ENCODE peak calls at places on chromosomes 11 and 22, in ten cellular contexts. One of them, this sample, is unnamed. For H3K9me3, the result is how much of the 10 kb centered on the place peaks cover.

GRCh38 chr11:364991-365390 is 4.3 kb upstream of the B4GALNT4 start:
- DNase-seq in lower lobe of right lung: no peak
- DNase-seq in effector memory CD4-positive, alpha-beta T cell: no peak
- DNase-seq in A549: no peak
- DNase-seq in heart left ventricle: no peak
- DNase-seq in OCI-LY7: no peak
- DNase-seq in CD8-positive, alpha-beta memory T cell: no peak
- DNase-seq in Peyer's patch: no peak
- DNase-seq in IMR-90: no peak
- DNase-seq in A673: no peak
- DNase-seq in this sample: no peak

GRCh38 chr11:44886765-44887164 is 63.9 kb downstream of the TP53I11 start:
- DNase-seq in heart left ventricle: no peak
- DNase-seq in OCI-LY7: no peak
- DNase-seq in A673: no peak
- DNase-seq in Peyer's patch: no peak
- DNase-seq in CD8-positive, alpha-beta memory T cell: no peak
- DNase-seq in IMR-90: peak
- DNase-seq in effector memory CD4-positive, alpha-beta T cell: no peak
- DNase-seq in lower lobe of right lung: no peak
- DNase-seq in A549: no peak
- DNase-seq in this sample: no peak

GRCh38 chr22:42649261-42650056 is at the start of gene CYB5R3:
- DNase-seq in A673: peak
- DNase-seq in heart left ventricle: peak
- DNase-seq in lower lobe of right lung: peak
- DNase-seq in Peyer's patch: peak
- DNase-seq in CD8-positive, alpha-beta memory T cell: peak
- DNase-seq in IMR-90: peak
- DNase-seq in effector memory CD4-positive, alpha-beta T cell: peak
- DNase-seq in OCI-LY7: peak
- DNase-seq in A549: peak
- DNase-seq in this sample: no peak

GRCh38 chr11:76625787-76626186 is 44.8 kb downstream of the LRRC32 start:
- DNase-seq in Peyer's patch: no peak
- DNase-seq in A549: no peak
- DNase-seq in effector memory CD4-positive, alpha-beta T cell: no peak
- DNase-seq in CD8-positive, alpha-beta memory T cell: no peak
- DNase-seq in lower lobe of right lung: no peak
- DNase-seq in heart left ventricle: no peak
- DNase-seq in OCI-LY7: no peak
- DNase-seq in A673: no peak
- DNase-seq in IMR-90: no peak
- DNase-seq in this sample: no peak

GRCh38 chr11:116730568-116730967 is 42.2 kb downstream of the BUD13 start:
- DNase-seq in A673: no peak
- DNase-seq in lower lobe of right lung: no peak
- DNase-seq in A549: no peak
- DNase-seq in heart left ventricle: no peak
- DNase-seq in IMR-90: no peak
- DNase-seq in CD8-positive, alpha-beta memory T cell: no peak
- DNase-seq in OCI-LY7: no peak
- DNase-seq in effector memory CD4-positive, alpha-beta T cell: no peak
- DNase-seq in Peyer's patch: no peak
- DNase-seq in this sample: no peak

GRCh38 chr22:29305836-29306174 is 645 bp upstream of the GAS2L1 start:
- DNase-seq in OCI-LY7: no peak
- DNase-seq in Peyer's patch: no peak
- DNase-seq in A673: peak
- DNase-seq in IMR-90: no peak
- DNase-seq in heart left ventricle: no peak
- DNase-seq in lower lobe of right lung: no peak
- DNase-seq in A549: no peak
- DNase-seq in effector memory CD4-positive, alpha-beta T cell: no peak
- DNase-seq in CD8-positive, alpha-beta memory T cell: no peak
- DNase-seq in this sample: no peak

GRCh38 chr11:117638913-117639543 is 158.0 kb downstream of the DSCAML1 start:
- DNase-seq in lower lobe of right lung: no peak
- DNase-seq in heart left ventricle: no peak
- DNase-seq in OCI-LY7: no peak
- DNase-seq in CD8-positive, alpha-beta memory T cell: no peak
- DNase-seq in A549: no peak
- DNase-seq in effector memory CD4-positive, alpha-beta T cell: no peak
- DNase-seq in A673: no peak
- DNase-seq in Peyer's patch: no peak
- DNase-seq in IMR-90: no peak
- DNase-seq in this sample: no peak

GRCh38 chr22:23649071-23649501 is 17.0 kb upstream of the DRICH1 start:
- DNase-seq in A673: no peak
- DNase-seq in effector memory CD4-positive, alpha-beta T cell: no peak
- DNase-seq in IMR-90: no peak
- DNase-seq in A549: no peak
- DNase-seq in OCI-LY7: no peak
- DNase-seq in lower lobe of right lung: peak
- DNase-seq in CD8-positive, alpha-beta memory T cell: no peak
- DNase-seq in heart left ventricle: no peak
- DNase-seq in Peyer's patch: no peak
- DNase-seq in this sample: no peak

GRCh38 chr11:17294033-17294432 is 17.5 kb downstream of the NUCB2 start:
- DNase-seq in heart left ventricle: no peak
- DNase-seq in A549: no peak
- DNase-seq in CD8-positive, alpha-beta memory T cell: no peak
- DNase-seq in IMR-90: no peak
- DNase-seq in Peyer's patch: no peak
- DNase-seq in lower lobe of right lung: no peak
- DNase-seq in A673: no peak
- DNase-seq in effector memory CD4-positive, alpha-beta T cell: no peak
- DNase-seq in OCI-LY7: no peak
- DNase-seq in this sample: no peak

GRCh38 chr11:116948375-116948774 is 111.0 kb upstream of the APOA1 start:
- DNase-seq in IMR-90: peak
- DNase-seq in effector memory CD4-positive, alpha-beta T cell: no peak
- DNase-seq in A549: no peak
- DNase-seq in Peyer's patch: no peak
- DNase-seq in heart left ventricle: no peak
- DNase-seq in OCI-LY7: no peak
- DNase-seq in CD8-positive, alpha-beta memory T cell: no peak
- DNase-seq in lower lobe of right lung: no peak
- DNase-seq in A673: peak
- DNase-seq in this sample: no peak

GRCh38 chr11:20031155-20032001 is 128.9 kb downstream of the DBX1 start:
- DNase-seq in effector memory CD4-positive, alpha-beta T cell: no peak
- DNase-seq in Peyer's patch: no peak
- DNase-seq in A673: peak
- DNase-seq in CD8-positive, alpha-beta memory T cell: no peak
- DNase-seq in lower lobe of right lung: no peak
- DNase-seq in A549: no peak
- DNase-seq in OCI-LY7: no peak
- DNase-seq in heart left ventricle: no peak
- DNase-seq in IMR-90: peak
- DNase-seq in this sample: no peak

GRCh38 chr22:24968066-24968561 is 15.6 kb downstream of the KIAA1671 start:
- DNase-seq in Peyer's patch: no peak
- DNase-seq in A549: no peak
- DNase-seq in lower lobe of right lung: no peak
- DNase-seq in heart left ventricle: peak
- DNase-seq in A673: no peak
- DNase-seq in OCI-LY7: no peak
- DNase-seq in CD8-positive, alpha-beta memory T cell: no peak
- DNase-seq in IMR-90: no peak
- DNase-seq in effector memory CD4-positive, alpha-beta T cell: no peak
- DNase-seq in this sample: no peak

GRCh38 chr11:61058583-61059259 is 43.6 kb upstream of the CD5 start:
- DNase-seq in A549: no peak
- DNase-seq in heart left ventricle: no peak
- DNase-seq in CD8-positive, alpha-beta memory T cell: no peak
- DNase-seq in OCI-LY7: no peak
- DNase-seq in lower lobe of right lung: no peak
- DNase-seq in Peyer's patch: no peak
- DNase-seq in effector memory CD4-positive, alpha-beta T cell: no peak
- DNase-seq in A673: no peak
- DNase-seq in IMR-90: no peak
- DNase-seq in this sample: no peak

GRCh38 chr11:48043111-48043997 is 63.0 kb downstream of the PTPRJ start:
- DNase-seq in CD8-positive, alpha-beta memory T cell: no peak
- DNase-seq in A673: no peak
- DNase-seq in A549: no peak
- DNase-seq in IMR-90: no peak
- DNase-seq in lower lobe of right lung: no peak
- DNase-seq in effector memory CD4-positive, alpha-beta T cell: no peak
- DNase-seq in Peyer's patch: peak
- DNase-seq in heart left ventricle: no peak
- DNase-seq in OCI-LY7: peak
- DNase-seq in this sample: no peak

GRCh38 chr11:22830082-22830414 is 447 bp upstream of the SVIP start:
- DNase-seq in A673: no peak
- DNase-seq in heart left ventricle: no peak
- DNase-seq in OCI-LY7: no peak
- DNase-seq in Peyer's patch: no peak
- DNase-seq in IMR-90: no peak
- DNase-seq in lower lobe of right lung: no peak
- DNase-seq in A549: no peak
- DNase-seq in effector memory CD4-positive, alpha-beta T cell: no peak
- DNase-seq in CD8-positive, alpha-beta memory T cell: no peak
- DNase-seq in this sample: no peak
- H3K4me3 ChIP-seq in A673: peak
- H3K4me3 ChIP-seq in heart left ventricle: no peak
- H3K4me3 ChIP-seq in OCI-LY7: no peak
- H3K4me3 ChIP-seq in Peyer's patch: peak
- H3K4me3 ChIP-seq in IMR-90: peak
- H3K4me3 ChIP-seq in lower lobe of right lung: peak
- H3K4me3 ChIP-seq in A549: peak
- H3K4me3 ChIP-seq in effector memory CD4-positive, alpha-beta T cell: peak
- H3K4me3 ChIP-seq in CD8-positive, alpha-beta memory T cell: peak
- H3K4me3 ChIP-seq in this sample: no peak

GRCh38 chr11:59857444-59858434 is 8.5 kb downstream of the TCN1 start:
- DNase-seq in lower lobe of right lung: no peak
- DNase-seq in A673: peak
- DNase-seq in effector memory CD4-positive, alpha-beta T cell: no peak
- DNase-seq in CD8-positive, alpha-beta memory T cell: no peak
- DNase-seq in Peyer's patch: no peak
- DNase-seq in OCI-LY7: no peak
- DNase-seq in heart left ventricle: no peak
- DNase-seq in A549: peak
- DNase-seq in IMR-90: no peak
- DNase-seq in this sample: no peak
- H3K9me3 ChIP-seq in lower lobe of right lung: under half
- H3K9me3 ChIP-seq in A673: under half
- H3K9me3 ChIP-seq in effector memory CD4-positive, alpha-beta T cell: under half
- H3K9me3 ChIP-seq in CD8-positive, alpha-beta memory T cell: under half
- H3K9me3 ChIP-seq in Peyer's patch: under half
- H3K9me3 ChIP-seq in OCI-LY7: under half
- H3K9me3 ChIP-seq in heart left ventricle: under half
- H3K9me3 ChIP-seq in A549: under half
- H3K9me3 ChIP-seq in IMR-90: under half
- H3K9me3 ChIP-seq in this sample: under half

DNA sequence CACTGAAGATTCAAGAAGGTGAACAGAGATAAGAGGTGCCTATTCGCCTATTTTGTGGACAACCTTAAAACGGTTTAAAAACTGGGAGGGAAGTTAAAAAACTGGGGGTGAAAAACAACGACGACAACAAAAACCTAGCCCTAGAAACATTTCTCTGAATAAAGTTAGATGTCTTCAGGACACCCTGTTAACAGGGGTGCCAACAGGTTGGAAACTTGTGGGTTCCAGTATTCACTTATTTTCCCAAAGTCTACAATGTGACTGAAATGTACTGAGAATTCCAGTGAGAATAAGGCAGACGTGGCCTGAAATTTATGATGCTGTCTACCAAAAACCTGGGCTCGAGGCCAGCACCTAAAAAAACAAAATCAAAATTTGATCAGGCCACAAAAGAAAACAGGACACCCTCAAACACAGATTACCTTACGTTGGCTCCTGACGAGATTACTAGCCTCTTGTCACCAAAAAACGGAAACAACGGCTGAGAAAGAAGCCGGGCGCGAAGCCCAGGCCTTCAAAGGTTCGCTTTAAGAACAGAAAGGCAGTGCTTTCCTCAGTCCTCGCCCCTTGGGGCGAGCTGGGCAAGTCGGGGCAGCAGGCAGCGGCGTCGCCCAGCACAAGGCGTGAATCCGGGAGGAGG is 916 bp downstream of the CCDC90B start:
- DNase-seq in A549: no peak
- DNase-seq in A673: no peak
- DNase-seq in Peyer's patch: no peak
- DNase-seq in effector memory CD4-positive, alpha-beta T cell: no peak
- DNase-seq in CD8-positive, alpha-beta memory T cell: no peak
- DNase-seq in OCI-LY7: no peak
- DNase-seq in lower lobe of right lung: no peak
- DNase-seq in IMR-90: no peak
- DNase-seq in heart left ventricle: no peak
- DNase-seq in this sample: peak
- H3K4me3 ChIP-seq in A549: peak
- H3K4me3 ChIP-seq in A673: peak
- H3K4me3 ChIP-seq in Peyer's patch: peak
- H3K4me3 ChIP-seq in effector memory CD4-positive, alpha-beta T cell: peak
- H3K4me3 ChIP-seq in CD8-positive, alpha-beta memory T cell: peak
- H3K4me3 ChIP-seq in OCI-LY7: peak
- H3K4me3 ChIP-seq in lower lobe of right lung: peak
- H3K4me3 ChIP-seq in IMR-90: peak
- H3K4me3 ChIP-seq in heart left ventricle: peak
- H3K4me3 ChIP-seq in this sample: peak

DNA sequence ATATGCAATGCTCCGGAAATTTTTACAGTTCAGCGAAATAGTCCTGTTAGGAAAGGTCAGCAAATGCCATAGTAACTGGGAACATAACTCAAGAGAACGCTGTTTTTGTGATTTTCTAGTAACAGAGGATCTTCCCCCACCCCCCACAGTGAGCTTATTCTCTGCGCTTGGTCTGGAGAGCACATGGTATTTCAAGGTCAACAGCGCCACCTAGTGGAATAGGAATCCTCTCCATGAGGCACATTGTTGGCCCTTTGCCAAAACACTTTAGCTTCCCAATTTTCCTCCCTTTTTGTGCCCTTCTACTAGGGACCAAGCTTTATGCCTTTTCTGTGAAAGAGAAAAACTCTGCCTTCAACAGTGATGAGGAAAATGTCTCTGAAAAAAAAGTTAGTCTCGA is 13.2 kb upstream of the OR4C12 start:
- DNase-seq in effector memory CD4-positive, alpha-beta T cell: no peak
- DNase-seq in lower lobe of right lung: no peak
- DNase-seq in heart left ventricle: peak
- DNase-seq in Peyer's patch: no peak
- DNase-seq in IMR-90: peak
- DNase-seq in OCI-LY7: peak
- DNase-seq in CD8-positive, alpha-beta memory T cell: no peak
- DNase-seq in A549: no peak
- DNase-seq in A673: peak
- DNase-seq in this sample: peak
- H3K9me3 ChIP-seq in effector memory CD4-positive, alpha-beta T cell: under half
- H3K9me3 ChIP-seq in lower lobe of right lung: under half
- H3K9me3 ChIP-seq in heart left ventricle: under half
- H3K9me3 ChIP-seq in Peyer's patch: under half
- H3K9me3 ChIP-seq in IMR-90: under half
- H3K9me3 ChIP-seq in OCI-LY7: under half
- H3K9me3 ChIP-seq in CD8-positive, alpha-beta memory T cell: under half
- H3K9me3 ChIP-seq in A549: under half
- H3K9me3 ChIP-seq in A673: under half
- H3K9me3 ChIP-seq in this sample: under half